ENCODE peak calls at places on chromosome 22, in six cellular contexts. S is hypothalamus, J is transverse colon, P is upper lobe of right lung, U is DMS79, C is B cell. G is an unnamed sample.

GRCh38 chr22:26086359-26086758 is 82.9 kb upstream of the SEZ6L start:
- DNase-seq in S (no peak), J (no peak), P (no peak), U (no peak), C (no peak), G (no peak)

GRCh38 chr22:44018594-44018993 is 5.5 kb upstream of the PARVB start:
- DNase-seq in S (no peak), J (no peak), P (no peak), U (no peak), C (no peak), G (no peak)

GRCh38 chr22:25113316-25113721 is 86.3 kb upstream of the CRYBB3 start:
- DNase-seq in S (no peak), J (peak), P (peak), U (no peak), C (no peak), G (peak)

GRCh38 chr22:44732017-44732561 is 20.3 kb upstream of the ARHGAP8 start:
- DNase-seq in S (no peak), J (no peak), P (no peak), U (no peak), C (no peak), G (peak)

GRCh38 chr22:48423481-48423901 is 1404.2 kb downstream of the BRD1 start:
- DNase-seq in S (no peak), J (no peak), P (peak), U (peak), C (no peak), G (no peak)

GRCh38 chr22:30979932-30980331 is 10.9 kb downstream of the TUG1 start:
- DNase-seq in S (no peak), J (no peak), P (no peak), U (no peak), C (no peak), G (no peak)

GRCh38 chr22:24379536-24379935 is 47.9 kb upstream of the ADORA2A start:
- DNase-seq in S (no peak), J (no peak), P (no peak), U (no peak), C (no peak), G (no peak)

GRCh38 chr22:23689414-23689813 is 1.4 kb upstream of the RGL4 start:
- DNase-seq in S (no peak), J (no peak), P (no peak), U (no peak), C (no peak), G (no peak)

GRCh38 chr22:33792837-33793236 is 127.4 kb downstream of the LARGE1 start:
- DNase-seq in S (no peak), J (no peak), P (no peak), U (no peak), C (no peak), G (no peak)

G was measured in left lung.